ENCODE peak calls at places on chromosomes 16 and 17, in eight cellular contexts. D, C, G, K, U, Q, Z and T are unnamed samples.

GRCh38 chr16:21283521-21284289 is 5.6 kb upstream of the CRYM start:
- DNase-seq in D (no peak), K (peak), C (peak), U (no peak), Q (peak), G (peak), Z (peak), T (peak)

GRCh38 chr17:9364837-9365430 is 210.7 kb downstream of the STX8 start:
- DNase-seq in C (peak), Z (no peak), G (no peak), U (no peak), K (no peak), D (peak), Q (no peak), T (peak)

GRCh38 chr16:75029854-75030253 is 31.0 kb downstream of the ZNRF1 start:
- DNase-seq in G (no peak), C (peak), Z (no peak), U (peak), K (peak), D (peak), Q (no peak), T (peak)

GRCh38 chr17:8397636-8398035 is at the start of gene RNF222:
- DNase-seq in G (no peak), U (no peak), Z (no peak), Q (peak), C (no peak), K (no peak), D (no peak), T (no peak)

GRCh38 chr16:59478806-59479205 is 744.7 kb upstream of the GOT2 start:
- DNase-seq in C (peak), Q (no peak), D (peak), K (peak), G (no peak), U (peak), Z (no peak), T (peak)

GRCh38 chr16:89330177-89330856 is 112.8 kb downstream of the ZNF778 start:
- DNase-seq in D (no peak), Z (no peak), Q (peak), G (peak), U (no peak), C (peak), K (peak), T (no peak)

GRCh38 chr17:31158741-31159377 is 64.1 kb downstream of the NF1 start:
- DNase-seq in C (peak), Z (no peak), Q (no peak), U (no peak), G (no peak), D (no peak), K (no peak), T (no peak)

GRCh38 chr16:47732122-47732805 is 271.1 kb downstream of the PHKB start:
- DNase-seq in G (no peak), D (peak), Z (no peak), U (peak), Q (no peak), C (peak), K (peak), T (peak)

GRCh38 chr17:199806-200603 is 18.6 kb upstream of the DOC2B start:
- DNase-seq in K (peak), G (no peak), Q (no peak), U (no peak), Z (peak), D (no peak), C (no peak), T (no peak)

GRCh38 chr17:12227547-12227946 is 206.9 kb downstream of the MAP2K4 start:
- DNase-seq in G (no peak), C (no peak), D (no peak), K (no peak), Q (no peak), Z (no peak), U (no peak), T (no peak)

GRCh38 chr17:12231027-12231682 is 210.5 kb downstream of the MAP2K4 start:
- DNase-seq in C (peak), D (peak), U (no peak), K (no peak), G (no peak), Z (no peak), Q (no peak), T (no peak)

GRCh38 chr17:12230411-12230810 is 209.7 kb downstream of the MAP2K4 start:
- DNase-seq in G (no peak), U (no peak), D (peak), C (peak), Z (no peak), K (no peak), Q (no peak), T (peak)

DNA sequence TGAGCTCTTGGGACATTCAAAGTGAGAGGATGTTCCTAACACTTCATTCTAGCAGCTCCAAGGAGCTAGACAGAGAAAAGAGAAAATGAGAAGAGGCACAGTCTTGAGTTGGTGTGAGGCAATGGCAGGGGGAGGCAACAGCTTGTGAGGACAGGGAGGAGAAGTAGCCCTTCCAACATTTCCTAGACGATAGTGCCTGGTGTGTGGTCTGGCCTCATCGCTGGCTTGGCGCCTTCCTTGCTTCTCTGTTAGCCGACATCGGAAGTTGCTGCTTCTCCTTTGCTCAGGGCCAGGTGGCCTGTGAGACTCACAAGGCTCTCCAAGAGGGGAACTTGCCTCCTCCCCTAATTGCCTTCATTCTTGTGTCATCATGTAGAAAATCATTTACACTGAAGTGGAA is 208.6 kb downstream of the MAP2K4 start:
- DNase-seq in C (no peak), U (no peak), Q (peak), D (no peak), K (no peak), G (no peak), Z (no peak), T (no peak)
- TF ChIP-seq CTCF in C (no peak), U (no peak), Q (no peak), D (no peak), K (no peak), G (no peak), Z (no peak), T (no peak)

GRCh38 chr16:11104168-11105037 is 151.6 kb downstream of the SOCS1 start:
- DNase-seq in D (no peak), C (no peak), U (no peak), G (no peak), Z (no peak), Q (no peak), K (no peak), T (no peak)
- H3K4me3 ChIP-seq in D (no peak), C (no peak), U (no peak), G (no peak), Z (no peak), Q (no peak), K (peak), T (no peak)

GRCh38 chr16:66442502-66443268 is 15.6 kb downstream of the BEAN1 start:
- DNase-seq in D (no peak), G (no peak), U (no peak), K (no peak), Z (no peak), C (no peak), Q (no peak), T (no peak)
- TF ChIP-seq CTCF in D (no peak), G (no peak), U (no peak), K (no peak), Z (no peak), C (no peak), Q (no peak), T (no peak)

GRCh38 chr17:29590979-29591736 is 1.7 kb upstream of the GIT1 start:
- DNase-seq in Z (peak), G (no peak), C (peak), K (peak), U (no peak), Q (no peak), D (peak), T (no peak)
- H3K4me3 ChIP-seq in Z (peak), G (peak), C (no peak), K (peak), U (peak), Q (peak), D (peak), T (peak)

GRCh38 chr16:67608367-67608766 is 36.6 kb upstream of the CARMIL2 start:
- DNase-seq in C (peak), K (no peak), Q (no peak), D (no peak), Z (no peak), G (no peak), U (no peak), T (no peak)

GRCh38 chr16:67613808-67614207 is 31.1 kb upstream of the CARMIL2 start:
- DNase-seq in U (no peak), K (no peak), C (no peak), Z (no peak), G (no peak), Q (no peak), D (no peak), T (no peak)
- TF ChIP-seq CTCF in U (peak), K (peak), C (peak), Z (peak), G (no peak), Q (no peak), D (no peak), T (no peak)

GRCh38 chr17:28846231-28846630 is 3.6 kb upstream of the FAM222B start:
- DNase-seq in G (no peak), D (no peak), Z (no peak), Q (no peak), U (no peak), C (no peak), K (no peak), T (no peak)
- H3K4me3 ChIP-seq in G (no peak), D (no peak), Z (no peak), Q (no peak), U (no peak), C (no peak), K (no peak), T (no peak)